ENCODE peak calls at places on chromosomes 2 and 18, in seven cellular contexts. One of them, this sample, is unnamed.

GRCh38 chr2:8462280-8462679 is 219.6 kb upstream of the ID2 start:
- DNase-seq in ELR: no peak
- DNase-seq in H7: no peak
- DNase-seq in RWPE2: no peak
- DNase-seq in foreskin melanocyte: no peak
- DNase-seq in neuronal stem cell: no peak
- DNase-seq in anterior cingulate cortex: no peak
- DNase-seq in this sample: no peak

GRCh38 chr2:45191096-45191863 is 182.0 kb upstream of the SIX2 start:
- DNase-seq in ELR: no peak
- DNase-seq in H7: no peak
- DNase-seq in foreskin melanocyte: no peak
- DNase-seq in neuronal stem cell: no peak
- DNase-seq in anterior cingulate cortex: no peak
- DNase-seq in RWPE2: no peak
- DNase-seq in this sample: no peak

GRCh38 chr2:147456729-147457128 is 388.1 kb upstream of the ACVR2A start:
- DNase-seq in anterior cingulate cortex: no peak
- DNase-seq in H7: no peak
- DNase-seq in RWPE2: no peak
- DNase-seq in ELR: no peak
- DNase-seq in foreskin melanocyte: no peak
- DNase-seq in neuronal stem cell: no peak
- DNase-seq in this sample: no peak

GRCh38 chr2:24048662-24049484 is 668 bp upstream of the FKBP1B start:
- DNase-seq in neuronal stem cell: no peak
- DNase-seq in ELR: peak; percentile 42
- DNase-seq in foreskin melanocyte: no peak
- DNase-seq in H7: no peak
- DNase-seq in anterior cingulate cortex: no peak
- DNase-seq in RWPE2: no peak
- DNase-seq in this sample: no peak

GRCh38 chr2:205407984-205408383 is 274.3 kb upstream of the NRP2 start:
- DNase-seq in ELR: no peak
- DNase-seq in anterior cingulate cortex: no peak
- DNase-seq in neuronal stem cell: no peak
- DNase-seq in RWPE2: no peak
- DNase-seq in H7: no peak
- DNase-seq in foreskin melanocyte: no peak
- DNase-seq in this sample: no peak

GRCh38 chr2:127008265-127008664 is 98.7 kb downstream of the BIN1 start:
- DNase-seq in ELR: no peak
- DNase-seq in RWPE2: no peak
- DNase-seq in foreskin melanocyte: no peak
- DNase-seq in neuronal stem cell: no peak
- DNase-seq in H7: no peak
- DNase-seq in anterior cingulate cortex: no peak
- DNase-seq in this sample: no peak

GRCh38 chr18:77702686-77703085 is 453.0 kb downstream of the GALR1 start:
- DNase-seq in ELR: peak; percentile 4
- DNase-seq in H7: peak; percentile 31
- DNase-seq in foreskin melanocyte: no peak
- DNase-seq in neuronal stem cell: peak; percentile 31
- DNase-seq in RWPE2: no peak
- DNase-seq in anterior cingulate cortex: no peak
- DNase-seq in this sample: peak; percentile 3

GRCh38 chr2:178976351-178976750 is 73.6 kb downstream of the CCDC141 start:
- DNase-seq in H7: no peak
- DNase-seq in anterior cingulate cortex: no peak
- DNase-seq in neuronal stem cell: no peak
- DNase-seq in RWPE2: no peak
- DNase-seq in foreskin melanocyte: no peak
- DNase-seq in ELR: no peak
- DNase-seq in this sample: no peak

GRCh38 chr18:60846396-60846795 is 473.8 kb upstream of the MC4R start:
- DNase-seq in foreskin melanocyte: no peak
- DNase-seq in ELR: no peak
- DNase-seq in RWPE2: no peak
- DNase-seq in H7: no peak
- DNase-seq in anterior cingulate cortex: no peak
- DNase-seq in neuronal stem cell: no peak
- DNase-seq in this sample: no peak

GRCh38 chr2:71938108-71938507 is 209.6 kb downstream of the CYP26B1 start:
- DNase-seq in H7: peak; percentile 6
- DNase-seq in foreskin melanocyte: no peak
- DNase-seq in neuronal stem cell: no peak
- DNase-seq in anterior cingulate cortex: no peak
- DNase-seq in ELR: no peak
- DNase-seq in RWPE2: no peak
- DNase-seq in this sample: no peak

GRCh38 chr18:6004683-6005082 is 109.4 kb upstream of the TMEM200C start:
- DNase-seq in ELR: no peak
- DNase-seq in foreskin melanocyte: no peak
- DNase-seq in RWPE2: no peak
- DNase-seq in neuronal stem cell: no peak
- DNase-seq in anterior cingulate cortex: no peak
- DNase-seq in H7: no peak
- DNase-seq in this sample: no peak

GRCh38 chr2:8654041-8654440 is 27.8 kb upstream of the ID2 start:
- DNase-seq in foreskin melanocyte: no peak
- DNase-seq in ELR: no peak
- DNase-seq in H7: no peak
- DNase-seq in RWPE2: no peak
- DNase-seq in anterior cingulate cortex: no peak
- DNase-seq in neuronal stem cell: no peak
- DNase-seq in this sample: no peak

GRCh38 chr18:79846936-79847557 is 49.3 kb downstream of the KCNG2 start:
- DNase-seq in RWPE2: no peak
- DNase-seq in ELR: no peak
- DNase-seq in neuronal stem cell: no peak
- DNase-seq in H7: peak; percentile 32
- DNase-seq in foreskin melanocyte: no peak
- DNase-seq in anterior cingulate cortex: no peak
- DNase-seq in this sample: no peak

GRCh38 chr2:145123606-145124005 is 603.7 kb upstream of the ZEB2 start:
- DNase-seq in ELR: peak; percentile 10
- DNase-seq in neuronal stem cell: no peak
- DNase-seq in H7: no peak
- DNase-seq in anterior cingulate cortex: no peak
- DNase-seq in RWPE2: no peak
- DNase-seq in foreskin melanocyte: no peak
- DNase-seq in this sample: no peak

GRCh38 chr2:3405876-3406275 is 26.4 kb downstream of the TRAPPC12 start:
- DNase-seq in RWPE2: no peak
- DNase-seq in anterior cingulate cortex: no peak
- DNase-seq in ELR: no peak
- DNase-seq in neuronal stem cell: no peak
- DNase-seq in foreskin melanocyte: no peak
- DNase-seq in H7: no peak
- DNase-seq in this sample: no peak

GRCh38 chr2:203934006-203934632 is 2.4 kb upstream of the ICOS start:
- DNase-seq in RWPE2: no peak
- DNase-seq in H7: no peak
- DNase-seq in foreskin melanocyte: no peak
- DNase-seq in anterior cingulate cortex: no peak
- DNase-seq in neuronal stem cell: no peak
- DNase-seq in ELR: no peak
- DNase-seq in this sample: no peak

GRCh38 chr2:150274108-150274507 is 213.4 kb downstream of the RND3 start:
- DNase-seq in ELR: peak; percentile 61
- DNase-seq in neuronal stem cell: no peak
- DNase-seq in anterior cingulate cortex: no peak
- DNase-seq in foreskin melanocyte: no peak
- DNase-seq in RWPE2: no peak
- DNase-seq in H7: no peak
- DNase-seq in this sample: no peak

GRCh38 chr2:88669371-88670214 is 21.9 kb upstream of the RPIA start:
- DNase-seq in foreskin melanocyte: peak; percentile 23
- DNase-seq in anterior cingulate cortex: no peak
- DNase-seq in ELR: peak; percentile 63
- DNase-seq in neuronal stem cell: no peak
- DNase-seq in RWPE2: no peak
- DNase-seq in H7: peak; percentile 35
- DNase-seq in this sample: no peak

GRCh38 chr2:147399011-147399410 is 445.8 kb upstream of the ACVR2A start:
- DNase-seq in neuronal stem cell: no peak
- DNase-seq in foreskin melanocyte: no peak
- DNase-seq in ELR: no peak
- DNase-seq in RWPE2: no peak
- DNase-seq in H7: no peak
- DNase-seq in anterior cingulate cortex: no peak
- DNase-seq in this sample: no peak

GRCh38 chr2:147715807-147716206 is 129.0 kb upstream of the ACVR2A start:
- DNase-seq in ELR: no peak
- DNase-seq in neuronal stem cell: no peak
- DNase-seq in RWPE2: no peak
- DNase-seq in H7: no peak
- DNase-seq in foreskin melanocyte: no peak
- DNase-seq in anterior cingulate cortex: no peak
- DNase-seq in this sample: no peak

GRCh38 chr2:212686285-212686895 is 147.8 kb upstream of the ERBB4 start:
- DNase-seq in RWPE2: no peak
- DNase-seq in anterior cingulate cortex: peak; percentile 6
- DNase-seq in neuronal stem cell: peak; percentile 68
- DNase-seq in foreskin melanocyte: peak; percentile 54
- DNase-seq in ELR: peak; percentile 78
- DNase-seq in H7: peak; percentile 40
- DNase-seq in this sample: no peak

This sample was measured in caudate nucleus.